ENCODE peak calls at places on chromosomes 4 and X, in ten cellular contexts. One of them, this sample, is unnamed.
A peak's percentile ranks its signal among the peaks of the same experiment; 100 is the strongest.

GRCh38 chrX:42085836-42086235 is 162.5 kb upstream of the CASK start:
- DNase-seq in AG08396: no peak
- DNase-seq in HCEC 1CT: no peak
- DNase-seq in T47D: no peak
- DNase-seq in nucleus accumbens: no peak
- DNase-seq in BJ: no peak
- DNase-seq in effector memory CD4-positive, alpha-beta T cell: no peak
- DNase-seq in iris pigment epithelial cell: peak; percentile 15
- DNase-seq in CD4-positive, alpha-beta T cell: no peak
- DNase-seq in Kasumi-1: no peak
- DNase-seq in this sample: no peak

GRCh38 chr4:36255575-36255974 is 11.3 kb upstream of the ARAP2 start:
- DNase-seq in AG08396: no peak
- DNase-seq in HCEC 1CT: no peak
- DNase-seq in T47D: no peak
- DNase-seq in nucleus accumbens: no peak
- DNase-seq in BJ: no peak
- DNase-seq in effector memory CD4-positive, alpha-beta T cell: peak; percentile 49
- DNase-seq in iris pigment epithelial cell: no peak
- DNase-seq in CD4-positive, alpha-beta T cell: peak; percentile 44
- DNase-seq in Kasumi-1: peak; percentile 77
- DNase-seq in this sample: no peak

GRCh38 chr4:87543835-87544461 is 14.8 kb upstream of the SPARCL1 start:
- DNase-seq in AG08396: peak; percentile 42
- DNase-seq in HCEC 1CT: peak; percentile 32
- DNase-seq in T47D: peak; percentile 9
- DNase-seq in nucleus accumbens: no peak
- DNase-seq in BJ: no peak
- DNase-seq in effector memory CD4-positive, alpha-beta T cell: no peak
- DNase-seq in iris pigment epithelial cell: peak; percentile 72
- DNase-seq in CD4-positive, alpha-beta T cell: no peak
- DNase-seq in Kasumi-1: peak; percentile 39
- DNase-seq in this sample: peak; percentile 68

GRCh38 chr4:80138556-80139538 is 58.5 kb upstream of the PRDM8 start:
- DNase-seq in AG08396: peak; percentile 6
- DNase-seq in HCEC 1CT: peak; percentile 78
- DNase-seq in T47D: no peak
- DNase-seq in nucleus accumbens: no peak
- DNase-seq in BJ: no peak
- DNase-seq in effector memory CD4-positive, alpha-beta T cell: peak; percentile 27
- DNase-seq in iris pigment epithelial cell: peak; percentile 87
- DNase-seq in CD4-positive, alpha-beta T cell: peak; percentile 46
- DNase-seq in Kasumi-1: peak; percentile 66
- DNase-seq in this sample: peak; percentile 36

GRCh38 chrX:19673334-19674040 is 158.2 kb upstream of the MAP3K15 start:
- DNase-seq in AG08396: peak; percentile 62
- DNase-seq in HCEC 1CT: peak; percentile 85
- DNase-seq in T47D: no peak
- DNase-seq in nucleus accumbens: no peak
- DNase-seq in BJ: peak; percentile 64
- DNase-seq in effector memory CD4-positive, alpha-beta T cell: no peak
- DNase-seq in iris pigment epithelial cell: peak; percentile 94
- DNase-seq in CD4-positive, alpha-beta T cell: no peak
- DNase-seq in Kasumi-1: peak; percentile 75
- DNase-seq in this sample: peak; percentile 80

GRCh38 chr4:184503869-184504300 is 29.5 kb upstream of the IRF2 start:
- DNase-seq in AG08396: no peak
- DNase-seq in HCEC 1CT: no peak
- DNase-seq in T47D: no peak
- DNase-seq in nucleus accumbens: no peak
- DNase-seq in BJ: no peak
- DNase-seq in effector memory CD4-positive, alpha-beta T cell: no peak
- DNase-seq in iris pigment epithelial cell: peak; percentile 24
- DNase-seq in CD4-positive, alpha-beta T cell: no peak
- DNase-seq in Kasumi-1: peak; percentile 96
- DNase-seq in this sample: no peak

GRCh38 chr4:3515646-3516045 is 16.6 kb downstream of the LRPAP1 start:
- DNase-seq in AG08396: no peak
- DNase-seq in HCEC 1CT: no peak
- DNase-seq in T47D: no peak
- DNase-seq in nucleus accumbens: no peak
- DNase-seq in BJ: no peak
- DNase-seq in effector memory CD4-positive, alpha-beta T cell: no peak
- DNase-seq in iris pigment epithelial cell: no peak
- DNase-seq in CD4-positive, alpha-beta T cell: no peak
- DNase-seq in Kasumi-1: no peak
- DNase-seq in this sample: no peak

GRCh38 chrX:134692990-134693389 is 34.7 kb upstream of the PLAC1 start:
- DNase-seq in AG08396: no peak
- DNase-seq in HCEC 1CT: peak; percentile 53
- DNase-seq in T47D: no peak
- DNase-seq in nucleus accumbens: no peak
- DNase-seq in BJ: no peak
- DNase-seq in effector memory CD4-positive, alpha-beta T cell: no peak
- DNase-seq in iris pigment epithelial cell: peak; percentile 54
- DNase-seq in CD4-positive, alpha-beta T cell: no peak
- DNase-seq in Kasumi-1: no peak
- DNase-seq in this sample: no peak

GRCh38 chr4:129342820-129343219 is 246.9 kb downstream of the C4orf33 start:
- DNase-seq in AG08396: peak; percentile 36
- DNase-seq in HCEC 1CT: peak; percentile 64
- DNase-seq in T47D: no peak
- DNase-seq in nucleus accumbens: no peak
- DNase-seq in BJ: peak; percentile 66
- DNase-seq in effector memory CD4-positive, alpha-beta T cell: no peak
- DNase-seq in iris pigment epithelial cell: peak; percentile 89
- DNase-seq in CD4-positive, alpha-beta T cell: no peak
- DNase-seq in Kasumi-1: peak; percentile 84
- DNase-seq in this sample: peak; percentile 97

GRCh38 chr4:98447648-98448047 is 186.5 kb downstream of the RAP1GDS1 start:
- DNase-seq in AG08396: no peak
- DNase-seq in HCEC 1CT: no peak
- DNase-seq in T47D: no peak
- DNase-seq in nucleus accumbens: no peak
- DNase-seq in BJ: no peak
- DNase-seq in effector memory CD4-positive, alpha-beta T cell: no peak
- DNase-seq in iris pigment epithelial cell: peak; percentile 51
- DNase-seq in CD4-positive, alpha-beta T cell: no peak
- DNase-seq in Kasumi-1: no peak
- DNase-seq in this sample: no peak

GRCh38 chr4:110628321-110629213 is 5.7 kb upstream of the PITX2 start:
- DNase-seq in AG08396: no peak
- DNase-seq in HCEC 1CT: no peak
- DNase-seq in T47D: no peak
- DNase-seq in nucleus accumbens: no peak
- DNase-seq in BJ: no peak
- DNase-seq in effector memory CD4-positive, alpha-beta T cell: no peak
- DNase-seq in iris pigment epithelial cell: peak; percentile 78
- DNase-seq in CD4-positive, alpha-beta T cell: no peak
- DNase-seq in Kasumi-1: no peak
- DNase-seq in this sample: no peak

GRCh38 chr4:23979534-23979933 is 89.7 kb upstream of the PPARGC1A start:
- DNase-seq in AG08396: no peak
- DNase-seq in HCEC 1CT: no peak
- DNase-seq in T47D: no peak
- DNase-seq in nucleus accumbens: no peak
- DNase-seq in BJ: no peak
- DNase-seq in effector memory CD4-positive, alpha-beta T cell: no peak
- DNase-seq in iris pigment epithelial cell: no peak
- DNase-seq in CD4-positive, alpha-beta T cell: no peak
- DNase-seq in Kasumi-1: no peak
- DNase-seq in this sample: no peak

GRCh38 chr4:101421393-101421792 is 74.1 kb upstream of the PPP3CA start:
- DNase-seq in AG08396: no peak
- DNase-seq in HCEC 1CT: no peak
- DNase-seq in T47D: no peak
- DNase-seq in nucleus accumbens: no peak
- DNase-seq in BJ: no peak
- DNase-seq in effector memory CD4-positive, alpha-beta T cell: no peak
- DNase-seq in iris pigment epithelial cell: no peak
- DNase-seq in CD4-positive, alpha-beta T cell: no peak
- DNase-seq in Kasumi-1: no peak
- DNase-seq in this sample: peak; percentile 61

This sample was measured in adipocyte.